ENCODE peak calls at places on chromosomes 4 and X, in nine cellular contexts. G is ELF-1, L is NCI-H510A treated with DMSO at 0.1 percent for 48 hours, W is A549, Z is GM04504, U is sciatic nerve, R is brain microvascular endothelial cell, S is NCI-H1694 treated with DMSO at 0.1 percent for 48 hours, V is neural crest cell. C is an unnamed sample.

GRCh38 chr4:87053064-87053693 is 118.4 kb downstream of the AFF1 start:
- DNase-seq in S (no peak), L (no peak), G (no peak), U (no peak), W (no peak), Z (no peak), R (no peak), V (no peak), C (no peak)

GRCh38 chr4:47852121-47852520 is 14.3 kb upstream of the CORIN start:
- DNase-seq in U (no peak), Z (no peak), V (no peak), R (peak; percentile 88), W (no peak), L (no peak), S (no peak), G (no peak), C (no peak)

GRCh38 chrX:129781134-129782014 is 1.6 kb downstream of the SASH3 start:
- DNase-seq in U (no peak), Z (no peak), R (no peak), L (no peak), V (no peak), W (no peak), G (peak; percentile 53), S (no peak), C (peak; percentile 67)

GRCh38 chr4:84578540-84579409 is 4.2 kb upstream of the CDS1 start:
- DNase-seq in G (no peak), S (peak; percentile 19), U (no peak), V (no peak), L (peak; percentile 28), Z (no peak), R (peak; percentile 72), W (peak; percentile 31), C (no peak)

GRCh38 chr4:992297-993110 is 700 bp downstream of the SLC26A1 start:
- DNase-seq in L (no peak), W (peak; percentile 74), R (no peak), V (no peak), U (no peak), G (peak; percentile 53), Z (no peak), S (no peak), C (no peak)

GRCh38 chr4:41480985-41481384 is 57.0 kb upstream of the LIMCH1 start:
- DNase-seq in G (no peak), S (no peak), U (no peak), L (no peak), V (no peak), R (no peak), Z (no peak), W (no peak), C (no peak)

GRCh38 chrX:91414710-91415109 is 19.9 kb upstream of the PABPC5 start:
- DNase-seq in S (peak; percentile 12), Z (no peak), G (peak; percentile 15), R (no peak), L (no peak), V (no peak), U (no peak), W (no peak), C (no peak)

GRCh38 chr4:73674451-73674919 is 54.2 kb upstream of the RASSF6 start:
- DNase-seq in Z (no peak), V (no peak), U (no peak), R (no peak), G (no peak), L (no peak), W (no peak), S (no peak), C (no peak)

GRCh38 chrX:3516051-3516541 is 169.6 kb upstream of the MXRA5 start:
- DNase-seq in G (no peak), R (peak; percentile 76), U (no peak), V (no peak), W (no peak), Z (no peak), L (no peak), S (no peak), C (no peak)

GRCh38 chr4:4913628-4914027 is 54.2 kb downstream of the MSX1 start:
- DNase-seq in U (no peak), Z (no peak), S (no peak), L (no peak), G (no peak), V (no peak), W (no peak), R (no peak), C (no peak)

GRCh38 chr4:172758586-172759340 is 409.8 kb upstream of the GALNT7 start:
- DNase-seq in W (peak; percentile 47), Z (peak; percentile 15), G (no peak), U (no peak), L (no peak), R (peak; percentile 70), S (no peak), V (no peak), C (no peak)

GRCh38 chrX:68878977-68879376 is 50.2 kb downstream of the EFNB1 start:
- DNase-seq in S (no peak), Z (no peak), U (no peak), L (no peak), V (no peak), W (no peak), G (no peak), R (no peak), C (no peak)

GRCh38 chr4:4869380-4869723 is 9.9 kb downstream of the MSX1 start:
- DNase-seq in G (peak; percentile 30), R (no peak), U (no peak), L (no peak), Z (no peak), W (no peak), S (no peak), V (no peak), C (no peak)

GRCh38 chrX:24487576-24487975 is 22.5 kb downstream of the PDK3 start:
- DNase-seq in R (no peak), G (no peak), V (no peak), Z (no peak), U (no peak), W (no peak), L (no peak), S (no peak), C (no peak)

C was measured in effector memory CD8-positive, alpha-beta T cell.